ENCODE peak calls at places on chromosome 11, in four cellular contexts. T is A549, K is HepG2, L is GM12878. A is an unnamed sample.

GRCh38 chr11:123430736-123431356 is 777 bp downstream of the GRAMD1B start:
- DNase-seq in T (peak), K (no peak), L (no peak), A (no peak)

GRCh38 chr11:119691701-119692546 is 37.1 kb downstream of the NECTIN1 start:
- DNase-seq in T (no peak), K (no peak), L (no peak), A (no peak)

GRCh38 chr11:128908391-128909246 is 17.5 kb downstream of the KCNJ5 start:
- DNase-seq in T (peak), K (no peak), L (no peak), A (peak)

GRCh38 chr11:96448225-96448624 is 58.4 kb downstream of the JRKL start:
- DNase-seq in T (no peak), K (no peak), L (no peak), A (peak)

GRCh38 chr11:120398184-120398583 is 62.0 kb downstream of the ARHGEF12 start:
- DNase-seq in T (no peak), K (no peak), L (no peak), A (no peak)

GRCh38 chr11:33620423-33621120 is 80.1 kb downstream of the C11orf91 start:
- DNase-seq in T (no peak), K (no peak), L (no peak), A (peak)

GRCh38 chr11:95675585-95675984 is 114.0 kb downstream of the FAM76B start:
- DNase-seq in T (no peak), K (no peak), L (no peak), A (no peak)

GRCh38 chr11:1301220-1302000 is 8.0 kb downstream of the TOLLIP start:
- DNase-seq in T (no peak), K (no peak), L (no peak), A (no peak)

GRCh38 chr11:94762208-94762607 is 5.9 kb upstream of the AMOTL1 start:
- DNase-seq in T (no peak), K (no peak), L (no peak), A (no peak)

GRCh38 chr11:434496-434895 is 7.3 kb downstream of the ANO9 start:
- DNase-seq in T (no peak), K (no peak), L (no peak), A (peak)

GRCh38 chr11:58616594-58616993 is 5.9 kb upstream of the CNTF start:
- DNase-seq in T (no peak), K (no peak), L (no peak), A (no peak)

GRCh38 chr11:46390331-46391171 is 1.0 kb downstream of the CHRM4 start:
- DNase-seq in T (no peak), K (no peak), L (no peak), A (peak)

GRCh38 chr11:120651836-120652235 is 140.3 kb downstream of the GRIK4 start:
- DNase-seq in T (no peak), K (no peak), L (no peak), A (no peak)

GRCh38 chr11:119470316-119471266 is 47.6 kb upstream of the THY1 start:
- DNase-seq in T (no peak), K (no peak), L (no peak), A (no peak)

GRCh38 chr11:15826826-15827225 is 529.5 kb downstream of the SOX6 start:
- DNase-seq in T (peak), K (no peak), L (no peak), A (peak)

GRCh38 chr11:105923814-105924213 is 98.2 kb downstream of the MSANTD4 start:
- DNase-seq in T (no peak), K (no peak), L (no peak), A (no peak)

GRCh38 chr11:72939031-72939430 is 124.8 kb downstream of the ATG16L2 start:
- DNase-seq in T (no peak), K (no peak), L (no peak), A (no peak)

GRCh38 chr11:111417011-111417765 is 38.1 kb upstream of the POU2AF1 start:
- DNase-seq in T (no peak), K (peak), L (peak), A (no peak)

GRCh38 chr11:1194977-1195689 is 27.7 kb upstream of the MUC5B start:
- DNase-seq in T (no peak), K (no peak), L (no peak), A (peak)

GRCh38 chr11:34890812-34891211 is 25.4 kb downstream of the APIP start:
- DNase-seq in T (no peak), K (peak), L (no peak), A (peak)

GRCh38 chr11:46296520-46297448 is 19.3 kb downstream of the CREB3L1 start:
- DNase-seq in T (no peak), K (no peak), L (no peak), A (peak)

GRCh38 chr11:61601512-61601911 is 20.6 kb upstream of the SYT7 start:
- DNase-seq in T (no peak), K (peak), L (no peak), A (no peak)

GRCh38 chr11:75406338-75406777 is 7.0 kb downstream of the RPS3 start:
- DNase-seq in T (no peak), K (no peak), L (no peak), A (peak)

GRCh38 chr11:74672332-74672955 is 58.8 kb downstream of the CHRDL2 start:
- DNase-seq in T (no peak), K (no peak), L (no peak), A (no peak)

GRCh38 chr11:35192347-35192746 is 53.4 kb downstream of the CD44 start:
- DNase-seq in T (no peak), K (peak), L (no peak), A (peak)

GRCh38 chr11:31995525-31996123 is 95.2 kb upstream of the RCN1 start:
- DNase-seq in T (no peak), K (no peak), L (peak), A (no peak)

GRCh38 chr11:110337570-110338193 is 41.3 kb upstream of the RDX start:
- DNase-seq in T (no peak), K (no peak), L (no peak), A (no peak)

GRCh38 chr11:93908689-93909088 is 58.3 kb upstream of the VSTM5 start:
- DNase-seq in T (no peak), K (no peak), L (no peak), A (no peak)

GRCh38 chr11:113752932-113753331 is 20.6 kb downstream of the ZW10 start:
- DNase-seq in T (no peak), K (no peak), L (no peak), A (no peak)

GRCh38 chr11:24233041-24233440 is 263.8 kb upstream of the LUZP2 start:
- DNase-seq in T (no peak), K (no peak), L (no peak), A (no peak)

GRCh38 chr11:35404397-35404775 is 15.0 kb downstream of the SLC1A2 start:
- DNase-seq in T (peak), K (peak), L (no peak), A (peak)

GRCh38 chr11:94694309-94695060 is 73.7 kb upstream of the AMOTL1 start:
- DNase-seq in T (no peak), K (no peak), L (no peak), A (no peak)

GRCh38 chr11:114278342-114279065 is 17.7 kb upstream of the NNMT start:
- DNase-seq in T (no peak), K (no peak), L (no peak), A (no peak)

GRCh38 chr11:104451193-104451592 is 287.2 kb upstream of the PDGFD start:
- DNase-seq in T (no peak), K (no peak), L (no peak), A (no peak)

DNA sequence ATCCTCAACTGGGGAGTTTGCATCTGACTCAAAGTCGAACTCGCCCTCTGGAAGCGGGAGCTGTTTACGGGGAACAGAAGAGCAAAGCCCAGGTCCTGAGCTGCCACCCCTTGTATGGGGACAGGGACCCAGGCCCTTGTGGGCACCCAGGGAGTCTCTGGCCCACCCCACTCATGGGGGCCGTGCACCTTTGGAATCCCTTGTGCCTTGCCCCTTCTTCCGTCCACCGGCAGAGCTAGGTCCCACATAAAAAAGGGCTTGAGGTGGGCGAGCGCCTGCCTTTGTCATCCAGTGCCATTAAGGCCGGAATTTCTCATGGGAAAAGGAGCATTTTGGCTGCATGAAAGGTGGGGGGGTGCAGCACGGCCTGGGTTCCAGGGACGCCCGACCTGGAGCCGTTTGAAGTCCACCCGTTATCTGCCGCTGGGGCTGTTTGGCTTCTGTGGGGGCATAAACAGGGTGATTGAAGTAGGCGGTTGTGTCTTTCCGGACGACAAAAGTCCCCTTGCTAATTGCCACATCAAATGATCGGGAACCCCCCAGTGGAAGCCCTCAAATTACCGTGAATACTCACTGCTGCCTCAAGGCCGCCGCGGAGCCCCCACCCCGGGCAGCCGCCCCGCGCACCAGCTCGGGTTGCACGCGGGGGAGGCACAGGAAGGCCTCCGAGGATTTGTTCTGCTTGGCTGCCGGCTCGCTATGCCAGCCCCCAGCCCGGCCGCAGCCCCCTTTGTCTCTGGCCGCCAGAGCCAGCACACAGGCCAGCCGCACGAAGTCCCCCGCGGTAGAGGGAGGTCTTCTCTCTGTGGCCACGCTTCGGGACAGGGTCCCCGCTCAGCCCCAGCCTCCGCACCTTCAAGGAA is 49.0 kb upstream of the FGF3 start:
- DNase-seq in T (no peak), K (no peak), L (no peak), A (peak)
- TF ChIP-seq PBX3 in T (no peak), K (no peak), L (no peak), A (no peak)

GRCh38 chr11:12177739-12178338 is 67.4 kb downstream of the MICAL2 start:
- DNase-seq in T (no peak), K (no peak), L (no peak), A (no peak)
- TF ChIP-seq PBX3 in T (no peak), K (no peak), L (no peak), A (no peak)

GRCh38 chr11:17163296-17163695 is 44.5 kb downstream of the PIK3C2A start:
- DNase-seq in T (no peak), K (no peak), L (no peak), A (no peak)

GRCh38 chr11:17161515-17161914 is 46.3 kb downstream of the PIK3C2A start:
- DNase-seq in T (no peak), K (no peak), L (no peak), A (no peak)

GRCh38 chr11:17164361-17165246 is 43.2 kb downstream of the PIK3C2A start:
- DNase-seq in T (no peak), K (peak), L (no peak), A (no peak)

GRCh38 chr11:17163742-17164141 is 44.0 kb downstream of the PIK3C2A start:
- DNase-seq in T (no peak), K (no peak), L (no peak), A (no peak)

GRCh38 chr11:17162376-17162775 is 45.4 kb downstream of the PIK3C2A start:
- DNase-seq in T (no peak), K (no peak), L (no peak), A (no peak)
- TF ChIP-seq PBX3 in T (no peak), K (no peak), L (peak), A (no peak)

GRCh38 chr11:9573775-9574555 is 495 bp downstream of the WEE1 start:
- DNase-seq in T (peak), K (no peak), L (no peak), A (peak)
- TF ChIP-seq PBX3 in T (no peak), K (no peak), L (no peak), A (no peak)